ENCODE peak calls at places on chromosomes 12 and 14, in eight cellular contexts. One of them, this sample, is unnamed.

GRCh38 chr14:23537351-23538048 is 14.1 kb downstream of the ZFHX2 start:
- DNase-seq in trophoblast cell: no peak
- DNase-seq in stimulated activated CD4-positive, alpha-beta T cell treated with anti-CD3 and anti-CD28 coated beads, Interleukin-15, amount 100 ng/mL, for 1 hour: no peak
- DNase-seq in IMR-90: peak
- DNase-seq in fibroblast of gingiva: no peak
- DNase-seq in aorta: no peak
- DNase-seq in naive thymus-derived CD8-positive, alpha-beta T cell: no peak
- DNase-seq in HepG2: no peak
- DNase-seq in this sample: no peak

GRCh38 chr12:26935636-26936378 is 2.0 kb downstream of the INTS13 start:
- DNase-seq in trophoblast cell: no peak
- DNase-seq in stimulated activated CD4-positive, alpha-beta T cell treated with anti-CD3 and anti-CD28 coated beads, Interleukin-15, amount 100 ng/mL, for 1 hour: no peak
- DNase-seq in IMR-90: no peak
- DNase-seq in fibroblast of gingiva: no peak
- DNase-seq in aorta: no peak
- DNase-seq in naive thymus-derived CD8-positive, alpha-beta T cell: no peak
- DNase-seq in HepG2: no peak
- DNase-seq in this sample: no peak

GRCh38 chr14:24965934-24966593 is 83.9 kb downstream of the STXBP6 start:
- DNase-seq in trophoblast cell: peak
- DNase-seq in stimulated activated CD4-positive, alpha-beta T cell treated with anti-CD3 and anti-CD28 coated beads, Interleukin-15, amount 100 ng/mL, for 1 hour: no peak
- DNase-seq in IMR-90: peak
- DNase-seq in fibroblast of gingiva: peak
- DNase-seq in aorta: no peak
- DNase-seq in naive thymus-derived CD8-positive, alpha-beta T cell: no peak
- DNase-seq in HepG2: no peak
- DNase-seq in this sample: peak

GRCh38 chr12:64893961-64894360 is 69.5 kb downstream of the TBC1D30 start:
- DNase-seq in trophoblast cell: no peak
- DNase-seq in stimulated activated CD4-positive, alpha-beta T cell treated with anti-CD3 and anti-CD28 coated beads, Interleukin-15, amount 100 ng/mL, for 1 hour: no peak
- DNase-seq in IMR-90: peak
- DNase-seq in fibroblast of gingiva: peak
- DNase-seq in aorta: no peak
- DNase-seq in naive thymus-derived CD8-positive, alpha-beta T cell: no peak
- DNase-seq in HepG2: no peak
- DNase-seq in this sample: no peak

GRCh38 chr12:48977290-48978281 is 536 bp upstream of the WNT1 start:
- DNase-seq in trophoblast cell: peak
- DNase-seq in stimulated activated CD4-positive, alpha-beta T cell treated with anti-CD3 and anti-CD28 coated beads, Interleukin-15, amount 100 ng/mL, for 1 hour: peak
- DNase-seq in IMR-90: peak
- DNase-seq in fibroblast of gingiva: no peak
- DNase-seq in aorta: peak
- DNase-seq in naive thymus-derived CD8-positive, alpha-beta T cell: peak
- DNase-seq in HepG2: peak
- DNase-seq in this sample: no peak

GRCh38 chr12:50778663-50779590 is 15.0 kb downstream of the ATF1 start:
- DNase-seq in trophoblast cell: no peak
- DNase-seq in stimulated activated CD4-positive, alpha-beta T cell treated with anti-CD3 and anti-CD28 coated beads, Interleukin-15, amount 100 ng/mL, for 1 hour: no peak
- DNase-seq in IMR-90: no peak
- DNase-seq in fibroblast of gingiva: no peak
- DNase-seq in aorta: no peak
- DNase-seq in naive thymus-derived CD8-positive, alpha-beta T cell: no peak
- DNase-seq in HepG2: peak
- DNase-seq in this sample: no peak

GRCh38 chr14:103104389-103104653 is 9.8 kb downstream of the EXOC3L4 start:
- DNase-seq in trophoblast cell: no peak
- DNase-seq in stimulated activated CD4-positive, alpha-beta T cell treated with anti-CD3 and anti-CD28 coated beads, Interleukin-15, amount 100 ng/mL, for 1 hour: no peak
- DNase-seq in IMR-90: no peak
- DNase-seq in fibroblast of gingiva: no peak
- DNase-seq in aorta: no peak
- DNase-seq in naive thymus-derived CD8-positive, alpha-beta T cell: no peak
- DNase-seq in HepG2: no peak
- DNase-seq in this sample: no peak

GRCh38 chr12:97308576-97309198 is 153.9 kb upstream of the RMST start:
- DNase-seq in trophoblast cell: peak
- DNase-seq in stimulated activated CD4-positive, alpha-beta T cell treated with anti-CD3 and anti-CD28 coated beads, Interleukin-15, amount 100 ng/mL, for 1 hour: no peak
- DNase-seq in IMR-90: peak
- DNase-seq in fibroblast of gingiva: peak
- DNase-seq in aorta: no peak
- DNase-seq in naive thymus-derived CD8-positive, alpha-beta T cell: no peak
- DNase-seq in HepG2: peak
- DNase-seq in this sample: peak

GRCh38 chr12:129662184-129662583 is 241.6 kb downstream of the TMEM132D start:
- DNase-seq in trophoblast cell: no peak
- DNase-seq in stimulated activated CD4-positive, alpha-beta T cell treated with anti-CD3 and anti-CD28 coated beads, Interleukin-15, amount 100 ng/mL, for 1 hour: no peak
- DNase-seq in IMR-90: no peak
- DNase-seq in fibroblast of gingiva: no peak
- DNase-seq in aorta: no peak
- DNase-seq in naive thymus-derived CD8-positive, alpha-beta T cell: no peak
- DNase-seq in HepG2: no peak
- DNase-seq in this sample: no peak

GRCh38 chr12:51186465-51186864 is 13.5 kb upstream of the TFCP2 start:
- DNase-seq in trophoblast cell: no peak
- DNase-seq in stimulated activated CD4-positive, alpha-beta T cell treated with anti-CD3 and anti-CD28 coated beads, Interleukin-15, amount 100 ng/mL, for 1 hour: no peak
- DNase-seq in IMR-90: no peak
- DNase-seq in fibroblast of gingiva: no peak
- DNase-seq in aorta: no peak
- DNase-seq in naive thymus-derived CD8-positive, alpha-beta T cell: no peak
- DNase-seq in HepG2: no peak
- DNase-seq in this sample: no peak

GRCh38 chr12:53489242-53489915 is 9.9 kb downstream of the MAP3K12 start:
- DNase-seq in trophoblast cell: no peak
- DNase-seq in stimulated activated CD4-positive, alpha-beta T cell treated with anti-CD3 and anti-CD28 coated beads, Interleukin-15, amount 100 ng/mL, for 1 hour: no peak
- DNase-seq in IMR-90: no peak
- DNase-seq in fibroblast of gingiva: no peak
- DNase-seq in aorta: no peak
- DNase-seq in naive thymus-derived CD8-positive, alpha-beta T cell: no peak
- DNase-seq in HepG2: no peak
- DNase-seq in this sample: no peak

GRCh38 chr14:103315368-103315911 is 18.6 kb upstream of the EIF5 start:
- DNase-seq in trophoblast cell: peak
- DNase-seq in stimulated activated CD4-positive, alpha-beta T cell treated with anti-CD3 and anti-CD28 coated beads, Interleukin-15, amount 100 ng/mL, for 1 hour: no peak
- DNase-seq in IMR-90: peak
- DNase-seq in fibroblast of gingiva: peak
- DNase-seq in aorta: peak
- DNase-seq in naive thymus-derived CD8-positive, alpha-beta T cell: no peak
- DNase-seq in HepG2: peak
- DNase-seq in this sample: no peak

GRCh38 chr12:111993290-111994150 is 19.4 kb downstream of the TMEM116 start:
- DNase-seq in trophoblast cell: peak
- DNase-seq in stimulated activated CD4-positive, alpha-beta T cell treated with anti-CD3 and anti-CD28 coated beads, Interleukin-15, amount 100 ng/mL, for 1 hour: no peak
- DNase-seq in IMR-90: no peak
- DNase-seq in fibroblast of gingiva: no peak
- DNase-seq in aorta: no peak
- DNase-seq in naive thymus-derived CD8-positive, alpha-beta T cell: peak
- DNase-seq in HepG2: no peak
- DNase-seq in this sample: no peak

This sample was measured in hippocampal formation.